ENCODE peak calls at places on chromosome 11, in four cellular contexts. Z, I, U and A are unnamed samples.
A peak's percentile ranks its signal among the peaks of the same experiment; 100 is the strongest.

GRCh38 chr11:58058276-58059010 is 27.7 kb downstream of the OR6Q1 start:
- DNase-seq in Z (no peak), I (no peak), U (no peak), A (no peak)

GRCh38 chr11:71252782-71253730 is 679 bp upstream of the SHANK2 start:
- DNase-seq in Z (no peak), I (no peak), U (no peak), A (no peak)

GRCh38 chr11:92550411-92550810 is 325.8 kb downstream of the FAT3 start:
- DNase-seq in Z (no peak), I (no peak), U (no peak), A (no peak)

GRCh38 chr11:12963051-12963450 is 46.1 kb upstream of the RASSF10 start:
- DNase-seq in Z (no peak), I (no peak), U (no peak), A (no peak)

GRCh38 chr11:8671651-8672062 is 10.8 kb downstream of the TRIM66 start:
- DNase-seq in Z (peak; percentile 79), I (no peak), U (no peak), A (no peak)

GRCh38 chr11:129315781-129316579 is 59.7 kb upstream of the BARX2 start:
- DNase-seq in Z (no peak), I (no peak), U (no peak), A (no peak)

GRCh38 chr11:131672191-131672590 is 301.8 kb downstream of the NTM start:
- DNase-seq in Z (no peak), I (no peak), U (no peak), A (no peak)

GRCh38 chr11:119691020-119691666 is 37.9 kb downstream of the NECTIN1 start:
- DNase-seq in Z (no peak), I (peak; percentile 46), U (no peak), A (no peak)

GRCh38 chr11:106281455-106282173 is 204.2 kb downstream of the AASDHPPT start:
- DNase-seq in Z (peak; percentile 79), I (no peak), U (peak; percentile 28), A (peak; percentile 0)

GRCh38 chr11:21072517-21072916 is 403.1 kb downstream of the NELL1 start:
- DNase-seq in Z (no peak), I (no peak), U (no peak), A (no peak)

GRCh38 chr11:79274636-79275315 is 166.1 kb downstream of the TENM4 start:
- DNase-seq in Z (no peak), I (no peak), U (no peak), A (peak; percentile 1)

GRCh38 chr11:118639899-118640298 is 32.5 kb downstream of the PHLDB1 start:
- DNase-seq in Z (no peak), I (no peak), U (no peak), A (no peak)

GRCh38 chr11:19939415-19939929 is 220.8 kb downstream of the DBX1 start:
- DNase-seq in Z (no peak), I (no peak), U (no peak), A (no peak)

GRCh38 chr11:57823859-57824258 is 62.3 kb downstream of the CTNND1 start:
- DNase-seq in Z (no peak), I (no peak), U (no peak), A (no peak)

GRCh38 chr11:33608386-33608785 is 92.2 kb downstream of the C11orf91 start:
- DNase-seq in Z (no peak), I (no peak), U (no peak), A (no peak)

GRCh38 chr11:106304274-106304673 is 226.8 kb downstream of the AASDHPPT start:
- DNase-seq in Z (no peak), I (no peak), U (no peak), A (no peak)

GRCh38 chr11:43919852-43920597 is 22.4 kb upstream of the C11orf96 start:
- DNase-seq in Z (no peak), I (no peak), U (no peak), A (no peak)

GRCh38 chr11:120774591-120775386 is 249.1 kb upstream of the TBCEL start:
- DNase-seq in Z (no peak), I (no peak), U (no peak), A (no peak)

GRCh38 chr11:126354631-126355323 is 709 bp upstream of the ST3GAL4 start:
- DNase-seq in Z (no peak), I (no peak), U (no peak), A (no peak)

GRCh38 chr11:35162795-35163194 is 23.8 kb downstream of the CD44 start:
- DNase-seq in Z (no peak), I (no peak), U (no peak), A (no peak)

GRCh38 chr11:15212876-15213275 is 98.2 kb downstream of the INSC start:
- DNase-seq in Z (no peak), I (no peak), U (no peak), A (no peak)

GRCh38 chr11:34941688-34942087 is 25.3 kb downstream of the PDHX start:
- DNase-seq in Z (no peak), I (no peak), U (no peak), A (no peak)

GRCh38 chr11:13009921-13010736 is 1.0 kb downstream of the RASSF10 start:
- DNase-seq in Z (no peak), I (no peak), U (no peak), A (no peak)

GRCh38 chr11:28702450-28702790 is 594.2 kb downstream of the METTL15 start:
- DNase-seq in Z (no peak), I (no peak), U (no peak), A (peak; percentile 31)

GRCh38 chr11:116740741-116741140 is 32.0 kb downstream of the BUD13 start:
- DNase-seq in Z (no peak), I (no peak), U (no peak), A (no peak)

GRCh38 chr11:84398017-84398626 is 1112.0 kb upstream of the CCDC90B start:
- DNase-seq in Z (no peak), I (no peak), U (no peak), A (no peak)

GRCh38 chr11:63020671-63021255 is 5.1 kb upstream of the SLC22A8 start:
- DNase-seq in Z (no peak), I (peak; percentile 54), U (no peak), A (no peak)

GRCh38 chr11:75650167-75650723 is 18.6 kb downstream of the MAP6 start:
- DNase-seq in Z (no peak), I (no peak), U (no peak), A (no peak)

GRCh38 chr11:134516529-134516928 is 104.5 kb upstream of the B3GAT1 start:
- DNase-seq in Z (no peak), I (no peak), U (no peak), A (no peak)

GRCh38 chr11:17764446-17765218 is 30.1 kb downstream of the KCNC1 start:
- DNase-seq in Z (no peak), I (no peak), U (no peak), A (no peak)

GRCh38 chr11:106288988-106289387 is 211.5 kb downstream of the AASDHPPT start:
- DNase-seq in Z (no peak), I (no peak), U (no peak), A (no peak)

GRCh38 chr11:66192181-66192888 is 76.1 kb upstream of the RAB1B start:
- DNase-seq in Z (no peak), I (no peak), U (no peak), A (peak; percentile 97)

GRCh38 chr11:76695133-76695532 is 24.6 kb upstream of the LRRC32 start:
- DNase-seq in Z (no peak), I (no peak), U (no peak), A (no peak)

GRCh38 chr11:61650781-61651571 is 29.2 kb upstream of the DAGLA start:
- DNase-seq in Z (no peak), I (no peak), U (no peak), A (no peak)

GRCh38 chr11:8719260-8720190 is 36.9 kb downstream of the RPL27A start:
- DNase-seq in Z (peak; percentile 67), I (no peak), U (peak; percentile 79), A (peak; percentile 82)

GRCh38 chr11:29093416-29093815 is 923.4 kb downstream of the KCNA4 start:
- DNase-seq in Z (peak; percentile 16), I (no peak), U (peak; percentile 38), A (peak; percentile 43)

GRCh38 chr11:60971520-60971919 is at the start of gene CD6:
- DNase-seq in Z (no peak), I (peak; percentile 67), U (no peak), A (no peak)

GRCh38 chr11:7905549-7905948 is 25.5 kb downstream of the OR10A6 start:
- DNase-seq in Z (no peak), I (no peak), U (no peak), A (no peak)

GRCh38 chr11:120773501-120774031 is 250.3 kb upstream of the TBCEL start:
- DNase-seq in Z (no peak), I (no peak), U (no peak), A (peak; percentile 51)

GRCh38 chr11:133945087-133945974 is 11.4 kb downstream of the IGSF9B start:
- DNase-seq in Z (no peak), I (peak; percentile 87), U (no peak), A (no peak)